ENCODE peak calls at places on chromosomes 11 and 22, in four cellular contexts. I, F, H and V are unnamed samples.

GRCh38 chr11:110891411-110891810 is 179.2 kb upstream of the ARHGAP20 start:
- DNase-seq in F (no peak), H (no peak), I (no peak), V (no peak)

GRCh38 chr11:68159665-68160064 is 38.5 kb upstream of the CHKA start:
- DNase-seq in I (no peak), F (no peak), H (no peak), V (no peak)

GRCh38 chr11:10294289-10294953 is 402 bp upstream of the SBF2 start:
- DNase-seq in I (no peak), H (peak), F (no peak), V (no peak)

GRCh38 chr11:90434858-90435257 is 212.0 kb upstream of the CHORDC1 start:
- DNase-seq in F (peak), H (no peak), I (no peak), V (peak)

GRCh38 chr22:39282642-39283311 is 36.6 kb downstream of the RPL3 start:
- DNase-seq in I (no peak), H (no peak), F (no peak), V (no peak)

GRCh38 chr22:40258463-40259046 is 80.8 kb downstream of the TNRC6B start:
- DNase-seq in H (no peak), F (no peak), I (no peak), V (no peak)

GRCh38 chr22:20243545-20244249 is 24.4 kb downstream of the RTN4R start:
- DNase-seq in I (no peak), F (no peak), H (peak), V (peak)

GRCh38 chr11:124763156-124763947 is 1.3 kb upstream of the ESAM start:
- DNase-seq in F (peak), H (peak), I (no peak), V (peak)

GRCh38 chr11:11218287-11218986 is 134.6 kb downstream of the CSNK2A3 start:
- DNase-seq in I (no peak), H (no peak), F (no peak), V (no peak)

GRCh38 chr22:45310331-45311032 is 748 bp downstream of the FAM118A start:
- DNase-seq in I (no peak), F (no peak), H (no peak), V (no peak)

GRCh38 chr11:65569164-65569972 is 909 bp upstream of the ZNRD2 start:
- DNase-seq in F (no peak), H (no peak), I (no peak), V (no peak)

GRCh38 chr11:86073948-86074347 is 5.1 kb upstream of the PICALM start:
- DNase-seq in H (no peak), I (no peak), F (no peak), V (no peak)

GRCh38 chr11:61023086-61024035 is 51.9 kb downstream of the CD6 start:
- DNase-seq in H (no peak), F (no peak), I (no peak), V (no peak)

GRCh38 chr22:43331064-43331435 is 12.1 kb downstream of the SCUBE1 start:
- DNase-seq in F (no peak), I (no peak), H (no peak), V (no peak)

GRCh38 chr11:77075425-77075905 is 8.7 kb downstream of the CAPN5 start:
- DNase-seq in I (no peak), H (no peak), F (no peak), V (no peak)

GRCh38 chr22:23183107-23183698 is 2.9 kb downstream of the BCR start:
- DNase-seq in I (no peak), F (peak), H (peak), V (peak)

GRCh38 chr11:59778122-59778521 is 22.9 kb downstream of the STX3 start:
- DNase-seq in H (no peak), I (no peak), F (peak), V (no peak)

GRCh38 chr11:121246769-121247035 is 45.9 kb upstream of the SC5D start:
- DNase-seq in H (no peak), F (no peak), I (no peak), V (no peak)

GRCh38 chr22:24230911-24231656 is 13.8 kb downstream of the GGT5 start:
- DNase-seq in F (no peak), H (peak), I (no peak), V (peak)

GRCh38 chr22:20526628-20527355 is 19.4 kb downstream of the MED15 start:
- DNase-seq in I (no peak), F (no peak), H (no peak), V (no peak)

GRCh38 chr11:122468965-122469364 is 186.6 kb upstream of the UBASH3B start:
- DNase-seq in I (no peak), H (no peak), F (no peak), V (no peak)

GRCh38 chr11:12235549-12235944 is 125.2 kb downstream of the MICAL2 start:
- DNase-seq in I (no peak), H (no peak), F (peak), V (peak)

GRCh38 chr11:96311120-96311568 is 31.9 kb downstream of the MAML2 start:
- DNase-seq in I (no peak), F (no peak), H (no peak), V (no peak)

GRCh38 chr22:23356094-23356493 is 175.8 kb downstream of the BCR start:
- DNase-seq in I (no peak), H (no peak), F (no peak), V (no peak)

GRCh38 chr11:35272391-35272821 is 133.4 kb downstream of the CD44 start:
- DNase-seq in H (no peak), I (peak), F (no peak), V (no peak)

DNA sequence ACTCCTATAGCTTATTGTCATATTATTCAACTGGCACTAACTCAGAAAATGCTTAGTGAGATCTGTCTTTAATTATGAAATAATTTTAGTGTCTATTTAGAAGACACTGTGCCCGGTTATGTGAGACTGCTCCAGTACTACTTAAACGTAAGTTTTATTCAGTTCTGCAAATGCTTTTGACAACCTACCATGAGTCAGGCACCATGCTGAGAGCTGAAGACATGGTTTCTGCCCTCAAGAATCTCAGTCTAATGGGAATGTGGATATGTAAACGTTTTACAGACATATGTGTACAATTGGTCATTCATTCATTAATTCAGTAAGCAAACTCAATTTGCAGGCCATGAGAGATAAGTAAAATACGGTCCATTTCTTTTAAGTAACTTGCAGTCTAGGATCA is 40.0 kb downstream of the DCUN1D5 start:
- DNase-seq in I (no peak), H (no peak), F (no peak), V (no peak)
- TF ChIP-seq FOXM1 in I (no peak), H (no peak), F (no peak), V (no peak)

DNA sequence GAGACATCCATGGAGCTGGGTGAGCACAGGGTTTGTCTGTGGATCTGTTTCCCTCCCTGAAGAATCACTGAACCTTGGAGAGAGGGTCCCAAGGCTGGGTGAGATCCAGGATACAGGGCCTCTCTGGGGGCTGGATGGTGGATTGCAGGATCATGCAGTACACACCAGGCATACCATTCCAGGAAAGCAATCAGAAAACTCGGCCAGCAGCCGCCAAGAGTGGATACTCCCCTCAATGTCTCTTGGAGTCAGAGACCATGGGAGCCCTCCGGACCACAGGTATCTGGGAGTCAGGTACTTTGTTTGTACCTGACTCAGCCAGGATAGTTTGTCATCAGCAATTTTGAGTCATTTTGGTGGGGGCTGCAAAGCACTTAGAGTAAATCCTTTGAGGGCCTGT is 14.6 kb upstream of the SYT13 start:
- DNase-seq in F (no peak), I (no peak), H (no peak), V (no peak)
- H3K27ac ChIP-seq in F (no peak), I (no peak), H (no peak), V (no peak)

DNA sequence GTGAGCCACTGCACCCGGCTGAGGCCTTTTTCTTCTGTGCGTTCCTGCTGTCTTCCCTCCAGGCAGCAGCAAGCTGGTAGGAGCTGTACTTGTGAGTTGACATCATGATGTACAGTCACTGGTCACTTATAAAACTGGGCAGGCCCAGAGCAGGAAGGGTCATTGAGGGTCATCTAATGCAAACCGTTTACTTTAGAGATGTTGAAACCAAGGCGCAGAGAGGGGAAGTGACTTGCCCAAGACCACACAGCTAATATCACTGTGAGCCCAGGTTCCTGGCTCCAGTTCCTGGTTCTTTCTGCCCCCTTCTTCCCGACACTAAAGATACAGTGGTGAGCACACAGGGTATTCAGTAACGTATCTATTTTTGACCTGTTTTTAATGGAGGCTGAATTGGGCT is 27.3 kb downstream of the PTPRJ start:
- DNase-seq in F (no peak), I (no peak), H (no peak), V (no peak)
- TF ChIP-seq REST in F (no peak), I (no peak), H (no peak), V (no peak)

DNA sequence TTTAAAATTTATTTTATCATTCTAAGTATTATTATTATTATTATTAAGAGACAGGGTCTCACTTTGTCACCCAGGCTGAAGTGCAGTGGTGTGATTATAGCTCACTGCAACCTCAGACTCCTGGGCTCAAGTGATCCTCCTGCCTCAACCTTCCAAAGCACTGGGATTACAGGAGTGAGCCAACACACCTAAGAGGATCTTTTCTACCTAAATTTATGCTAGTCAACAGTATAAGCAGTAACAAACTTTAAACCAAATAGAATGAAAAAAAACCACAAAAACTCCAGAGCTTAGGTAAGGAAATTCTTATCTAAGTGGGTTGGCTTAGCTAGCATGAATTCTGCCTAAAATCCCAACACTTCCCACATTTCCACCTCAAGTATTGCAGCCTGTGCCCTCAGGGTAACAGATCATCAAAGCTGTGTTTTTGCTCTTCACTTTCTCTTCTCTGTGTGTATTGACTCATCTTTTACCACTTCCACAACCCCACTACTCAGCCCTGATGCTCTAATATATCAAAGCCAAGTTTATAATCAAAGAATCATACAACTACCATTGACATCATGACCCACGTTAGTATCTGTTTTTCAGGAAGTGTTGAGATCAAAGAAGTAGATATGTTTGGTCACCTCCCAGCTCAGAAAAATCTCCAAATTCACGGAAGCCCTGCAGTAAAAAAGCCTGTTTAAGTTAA is 93.7 kb upstream of the SPON1 start:
- DNase-seq in H (no peak), I (no peak), F (no peak), V (no peak)
- TF ChIP-seq FOXM1 in H (no peak), I (no peak), F (no peak), V (no peak)